ENCODE peak calls at places on chromosome 13, in four cellular contexts. One of them, this sample, is unnamed.

GRCh38 chr13:108200781-108201398 is 14.4 kb downstream of the LIG4 start:
- DNase-seq in testis: no peak
- DNase-seq in brain microvascular endothelial cell: peak
- DNase-seq in HepG2: no peak
- DNase-seq in this sample: no peak

GRCh38 chr13:44692173-44692713 is 116.1 kb upstream of the TSC22D1 start:
- DNase-seq in testis: no peak
- DNase-seq in brain microvascular endothelial cell: peak
- DNase-seq in HepG2: no peak
- DNase-seq in this sample: no peak

GRCh38 chr13:43865892-43866291 is 13.6 kb downstream of the CCDC122 start:
- DNase-seq in testis: no peak
- DNase-seq in brain microvascular endothelial cell: no peak
- DNase-seq in HepG2: no peak
- DNase-seq in this sample: no peak

GRCh38 chr13:39415403-39415802 is 187.6 kb downstream of the LHFPL6 start:
- DNase-seq in testis: peak
- DNase-seq in brain microvascular endothelial cell: no peak
- DNase-seq in HepG2: no peak
- DNase-seq in this sample: no peak

GRCh38 chr13:94967183-94968039 is 255.1 kb upstream of the SOX21 start:
- DNase-seq in testis: no peak
- DNase-seq in brain microvascular endothelial cell: no peak
- DNase-seq in HepG2: no peak
- DNase-seq in this sample: peak

GRCh38 chr13:59318320-59318930 is 845.3 kb downstream of the DIAPH3 start:
- DNase-seq in testis: peak
- DNase-seq in brain microvascular endothelial cell: peak
- DNase-seq in HepG2: peak
- DNase-seq in this sample: peak

GRCh38 chr13:108964601-108965000 is 335.2 kb downstream of the MYO16 start:
- DNase-seq in testis: no peak
- DNase-seq in brain microvascular endothelial cell: no peak
- DNase-seq in HepG2: no peak
- DNase-seq in this sample: no peak

GRCh38 chr13:108728370-108728769 is 99.0 kb downstream of the MYO16 start:
- DNase-seq in testis: no peak
- DNase-seq in brain microvascular endothelial cell: no peak
- DNase-seq in HepG2: peak
- DNase-seq in this sample: no peak

GRCh38 chr13:44050450-44051063 is 170.9 kb downstream of the LACC1 start:
- DNase-seq in testis: no peak
- DNase-seq in brain microvascular endothelial cell: peak
- DNase-seq in HepG2: peak
- DNase-seq in this sample: peak

GRCh38 chr13:95677564-95678386 is 836 bp downstream of the DNAJC3 start:
- DNase-seq in testis: no peak
- DNase-seq in brain microvascular endothelial cell: no peak
- DNase-seq in HepG2: no peak
- DNase-seq in this sample: no peak

DNA sequence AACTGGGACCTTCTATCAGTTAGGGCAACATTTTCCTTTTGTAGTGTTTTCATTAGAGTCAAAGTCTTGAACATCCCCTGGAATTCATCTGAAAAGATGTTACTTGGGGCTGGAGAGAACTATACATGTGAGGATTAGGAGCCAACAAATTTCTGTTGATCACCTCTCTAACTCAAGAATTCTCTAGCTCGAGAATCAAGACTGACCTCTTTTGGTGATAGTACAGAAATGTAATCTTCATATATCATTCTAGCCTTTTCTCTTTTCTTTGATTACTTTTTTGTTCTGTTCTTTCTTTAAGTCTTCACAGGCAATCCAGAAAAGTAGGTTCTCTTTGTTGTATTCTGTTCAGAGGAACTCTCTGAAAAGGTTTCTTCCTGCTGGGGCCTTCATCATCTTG is 26.4 kb downstream of the ELF1 start:
- DNase-seq in testis: no peak
- DNase-seq in brain microvascular endothelial cell: no peak
- DNase-seq in HepG2: no peak
- DNase-seq in this sample: no peak
- TF ChIP-seq CTCF in testis: no peak
- TF ChIP-seq CTCF in brain microvascular endothelial cell: no peak
- TF ChIP-seq CTCF in HepG2: peak
- TF ChIP-seq CTCF in this sample: peak

GRCh38 chr13:26544707-26545106 is 12.8 kb upstream of the WASF3 start:
- DNase-seq in testis: no peak
- DNase-seq in brain microvascular endothelial cell: no peak
- DNase-seq in HepG2: peak
- DNase-seq in this sample: no peak

GRCh38 chr13:26540319-26540718 is 17.2 kb upstream of the WASF3 start:
- DNase-seq in testis: no peak
- DNase-seq in brain microvascular endothelial cell: no peak
- DNase-seq in HepG2: no peak
- DNase-seq in this sample: no peak

GRCh38 chr13:26541041-26541440 is 16.4 kb upstream of the WASF3 start:
- DNase-seq in testis: no peak
- DNase-seq in brain microvascular endothelial cell: no peak
- DNase-seq in HepG2: no peak
- DNase-seq in this sample: no peak

GRCh38 chr13:26539738-26540292 is 17.7 kb upstream of the WASF3 start:
- DNase-seq in testis: no peak
- DNase-seq in brain microvascular endothelial cell: no peak
- DNase-seq in HepG2: no peak
- DNase-seq in this sample: no peak

GRCh38 chr13:26541678-26542553 is 15.6 kb upstream of the WASF3 start:
- DNase-seq in testis: no peak
- DNase-seq in brain microvascular endothelial cell: no peak
- DNase-seq in HepG2: no peak
- DNase-seq in this sample: no peak
- TF ChIP-seq CTCF in testis: no peak
- TF ChIP-seq CTCF in brain microvascular endothelial cell: no peak
- TF ChIP-seq CTCF in HepG2: no peak
- TF ChIP-seq CTCF in this sample: no peak

GRCh38 chr13:27283906-27284523 is 13.4 kb downstream of the RASL11A start:
- DNase-seq in testis: peak
- DNase-seq in brain microvascular endothelial cell: no peak
- DNase-seq in HepG2: no peak
- DNase-seq in this sample: no peak
- TF ChIP-seq CTCF in testis: no peak
- TF ChIP-seq CTCF in brain microvascular endothelial cell: peak
- TF ChIP-seq CTCF in HepG2: peak
- TF ChIP-seq CTCF in this sample: peak

GRCh38 chr13:97574926-97575325 is 141.0 kb downstream of the RAP2A start:
- DNase-seq in testis: peak
- DNase-seq in brain microvascular endothelial cell: peak
- DNase-seq in HepG2: peak
- DNase-seq in this sample: peak
- TF ChIP-seq CTCF in testis: no peak
- TF ChIP-seq CTCF in brain microvascular endothelial cell: peak
- TF ChIP-seq CTCF in HepG2: peak
- TF ChIP-seq CTCF in this sample: peak

GRCh38 chr13:46996316-46996715 is 99.5 kb upstream of the HTR2A start:
- DNase-seq in testis: no peak
- DNase-seq in brain microvascular endothelial cell: no peak
- DNase-seq in HepG2: no peak
- DNase-seq in this sample: no peak

GRCh38 chr13:46995874-46996273 is 99.0 kb upstream of the HTR2A start:
- DNase-seq in testis: no peak
- DNase-seq in brain microvascular endothelial cell: no peak
- DNase-seq in HepG2: no peak
- DNase-seq in this sample: peak

GRCh38 chr13:46994492-46994891 is 97.6 kb upstream of the HTR2A start:
- DNase-seq in testis: no peak
- DNase-seq in brain microvascular endothelial cell: no peak
- DNase-seq in HepG2: no peak
- DNase-seq in this sample: no peak

DNA sequence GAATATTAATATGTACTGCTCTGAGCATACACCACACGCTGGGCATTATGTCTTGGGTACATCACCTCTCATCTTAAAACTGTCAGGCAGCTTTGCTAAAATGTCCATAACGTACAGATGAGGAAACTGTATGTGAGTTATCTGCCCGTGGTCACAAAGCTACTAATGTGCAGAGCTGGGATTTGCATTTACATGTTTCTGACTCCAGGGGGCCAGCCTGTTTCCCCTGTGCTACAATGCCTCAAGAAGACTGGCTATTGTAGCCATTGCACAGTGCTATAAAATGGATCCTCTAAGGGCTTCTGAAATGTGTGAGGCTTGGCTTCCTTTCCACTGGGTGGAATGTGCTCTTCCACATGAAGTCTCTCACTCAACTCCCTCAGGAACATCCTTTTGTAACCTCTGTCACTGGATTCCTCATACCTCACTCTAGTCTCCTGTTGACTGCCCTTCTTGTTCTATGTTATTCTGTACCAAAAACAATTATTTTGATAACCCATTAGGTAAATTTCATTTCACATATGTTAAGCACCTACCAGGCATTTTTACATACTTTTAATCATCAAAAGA is 95.6 kb upstream of the HTR2A start:
- DNase-seq in testis: peak
- DNase-seq in brain microvascular endothelial cell: peak
- DNase-seq in HepG2: peak
- DNase-seq in this sample: no peak
- TF ChIP-seq CTCF in testis: peak
- TF ChIP-seq CTCF in brain microvascular endothelial cell: peak
- TF ChIP-seq CTCF in HepG2: peak
- TF ChIP-seq CTCF in this sample: peak

GRCh38 chr13:110270507-110270906 is 36.5 kb downstream of the COL4A1 start:
- DNase-seq in testis: no peak
- DNase-seq in brain microvascular endothelial cell: no peak
- DNase-seq in HepG2: no peak
- DNase-seq in this sample: no peak
- TF ChIP-seq CTCF in testis: no peak
- TF ChIP-seq CTCF in brain microvascular endothelial cell: no peak
- TF ChIP-seq CTCF in HepG2: no peak
- TF ChIP-seq CTCF in this sample: no peak

DNA sequence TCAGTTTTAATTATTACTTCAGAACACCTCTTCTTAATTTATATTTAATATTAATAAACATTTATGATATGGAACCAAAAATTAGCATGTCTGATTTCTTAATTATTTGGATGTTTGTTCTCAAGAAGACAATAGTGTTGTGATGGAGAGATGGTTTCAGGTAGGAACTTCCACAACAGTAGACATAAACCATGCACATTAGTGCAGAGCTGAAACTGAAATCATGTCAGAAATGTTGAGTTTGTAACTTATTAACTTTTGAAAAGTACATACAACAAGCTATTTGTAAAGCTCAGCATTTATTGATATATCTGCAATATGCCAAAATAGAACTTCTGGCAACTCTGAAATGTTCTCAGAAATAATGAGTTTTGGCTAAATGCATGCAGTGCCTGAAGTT is 11.8 kb upstream of the EDNRB start:
- DNase-seq in testis: no peak
- DNase-seq in brain microvascular endothelial cell: no peak
- DNase-seq in HepG2: no peak
- DNase-seq in this sample: no peak
- TF ChIP-seq CTCF in testis: no peak
- TF ChIP-seq CTCF in brain microvascular endothelial cell: no peak
- TF ChIP-seq CTCF in HepG2: no peak
- TF ChIP-seq CTCF in this sample: no peak